ENCODE peak calls at places on chromosomes 6 and 20, in seven cellular contexts. G is fibroblast of pulmonary artery, A is hepatocyte, Q is mammary epithelial cell, Z is astrocyte of the cerebellum, U is WERI-Rb-1, J is cardiac muscle cell. D is an unnamed sample.

GRCh38 chr6:149028767-149029405 is 282.1 kb downstream of the UST start:
- DNase-seq in G (peak), A (peak), Q (peak), Z (peak), U (peak), J (peak), D (peak)

GRCh38 chr20:2289475-2289874 is 6.3 kb upstream of the TGM3 start:
- DNase-seq in G (no peak), A (no peak), Q (no peak), Z (no peak), U (no peak), J (peak), D (no peak)

GRCh38 chr6:5053038-5053437 is 32.1 kb upstream of the PPP1R3G start:
- DNase-seq in G (peak), A (no peak), Q (no peak), Z (no peak), U (no peak), J (no peak), D (no peak)

GRCh38 chr20:10670521-10671220 is 3.1 kb downstream of the JAG1 start:
- DNase-seq in G (no peak), A (no peak), Q (no peak), Z (no peak), U (peak), J (peak), D (no peak)

GRCh38 chr6:155455766-155456165 is at the start of gene NOX3:
- DNase-seq in G (no peak), A (no peak), Q (peak), Z (no peak), U (no peak), J (no peak), D (no peak)

GRCh38 chr20:59808729-59809381 is 124.6 kb downstream of the SYCP2 start:
- DNase-seq in G (no peak), A (no peak), Q (no peak), Z (no peak), U (no peak), J (no peak), D (no peak)

GRCh38 chr20:1322511-1323245 is 6.3 kb downstream of the SDCBP2 start:
- DNase-seq in G (peak), A (peak), Q (peak), Z (peak), U (no peak), J (no peak), D (no peak)

GRCh38 chr6:193773-194310 is 98.4 kb upstream of the DUSP22 start:
- DNase-seq in G (no peak), A (no peak), Q (no peak), Z (no peak), U (peak), J (no peak), D (no peak)

GRCh38 chr6:6711832-6712231 is 123.3 kb downstream of the LY86 start:
- DNase-seq in G (no peak), A (no peak), Q (no peak), Z (no peak), U (no peak), J (no peak), D (no peak)

GRCh38 chr6:5626727-5627426 is 365.6 kb downstream of the FARS2 start:
- DNase-seq in G (no peak), A (no peak), Q (no peak), Z (no peak), U (no peak), J (no peak), D (no peak)

GRCh38 chr20:12700701-12701100 is 308.1 kb upstream of the SPTLC3 start:
- DNase-seq in G (no peak), A (no peak), Q (no peak), Z (no peak), U (no peak), J (no peak), D (no peak)

GRCh38 chr20:37992802-37993538 is 40.3 kb downstream of the TTI1 start:
- DNase-seq in G (peak), A (peak), Q (peak), Z (peak), U (peak), J (peak), D (peak)

GRCh38 chr6:133262804-133263203 is 21.6 kb downstream of the EYA4 start:
- DNase-seq in G (no peak), A (no peak), Q (no peak), Z (no peak), U (no peak), J (no peak), D (no peak)

GRCh38 chr6:50602191-50602810 is 111.0 kb upstream of the TFAP2D start:
- DNase-seq in G (peak), A (peak), Q (peak), Z (peak), U (peak), J (peak), D (peak)

GRCh38 chr6:84618836-84619235 is 145.6 kb downstream of the TBX18 start:
- DNase-seq in G (peak), A (no peak), Q (no peak), Z (peak), U (peak), J (peak), D (no peak)

GRCh38 chr6:107578642-107579332 is 88.9 kb downstream of the SOBP start:
- DNase-seq in G (no peak), A (no peak), Q (no peak), Z (no peak), U (peak), J (no peak), D (no peak)

GRCh38 chr6:53032853-53033252 is 32.4 kb upstream of the FBXO9 start:
- DNase-seq in G (peak), A (no peak), Q (no peak), Z (no peak), U (no peak), J (no peak), D (no peak)

GRCh38 chr20:32925481-32926196 is 66.9 kb downstream of the EFCAB8 start:
- DNase-seq in G (no peak), A (no peak), Q (no peak), Z (no peak), U (no peak), J (no peak), D (no peak)

GRCh38 chr6:167293590-167294091 is 2.5 kb downstream of the UNC93A start:
- DNase-seq in G (no peak), A (no peak), Q (no peak), Z (no peak), U (no peak), J (no peak), D (no peak)

GRCh38 chr20:58869662-58870227 is 17.2 kb downstream of the GNAS start:
- DNase-seq in G (no peak), A (no peak), Q (no peak), Z (no peak), U (peak), J (no peak), D (no peak)

GRCh38 chr6:169370054-169370453 is 116.4 kb upstream of the THBS2 start:
- DNase-seq in G (no peak), A (no peak), Q (peak), Z (no peak), U (no peak), J (no peak), D (no peak)

GRCh38 chr6:140041056-140041455 is 666.6 kb upstream of the CITED2 start:
- DNase-seq in G (no peak), A (no peak), Q (no peak), Z (peak), U (no peak), J (no peak), D (no peak)

GRCh38 chr6:168496932-168497331 is 55.9 kb downstream of the SMOC2 start:
- DNase-seq in G (no peak), A (no peak), Q (no peak), Z (no peak), U (no peak), J (no peak), D (no peak)

GRCh38 chr6:32369678-32370077 is 2.0 kb downstream of the TSBP1 start:
- DNase-seq in G (peak), A (no peak), Q (peak), Z (peak), U (no peak), J (no peak), D (peak)

GRCh38 chr6:40922281-40922680 is 116.7 kb downstream of the UNC5CL start:
- DNase-seq in G (no peak), A (no peak), Q (peak), Z (no peak), U (no peak), J (no peak), D (no peak)

GRCh38 chr20:58308680-58309527 is 611 bp upstream of the RAB22A start:
- DNase-seq in G (peak), A (peak), Q (peak), Z (no peak), U (no peak), J (peak), D (no peak)

GRCh38 chr6:20647585-20647984 is 113.3 kb downstream of the CDKAL1 start:
- DNase-seq in G (no peak), A (no peak), Q (no peak), Z (no peak), U (no peak), J (no peak), D (no peak)

GRCh38 chr6:3687847-3688246 is 63.7 kb downstream of the PXDC1 start:
- DNase-seq in G (no peak), A (no peak), Q (no peak), Z (no peak), U (no peak), J (no peak), D (no peak)

GRCh38 chr20:953742-954141 is 37.6 kb upstream of the ANGPT4 start:
- DNase-seq in G (no peak), A (no peak), Q (no peak), Z (no peak), U (no peak), J (peak), D (no peak)

GRCh38 chr20:44248420-44248759 is 1.3 kb downstream of the GDAP1L1 start:
- DNase-seq in G (no peak), A (no peak), Q (no peak), Z (no peak), U (no peak), J (no peak), D (no peak)

GRCh38 chr20:44245977-44246376 is 1.1 kb upstream of the GDAP1L1 start:
- DNase-seq in G (no peak), A (no peak), Q (no peak), Z (no peak), U (no peak), J (no peak), D (no peak)

GRCh38 chr20:44247131-44247571 is at the start of gene GDAP1L1:
- DNase-seq in G (no peak), A (peak), Q (no peak), Z (no peak), U (peak), J (peak), D (no peak)

GRCh38 chr20:44251284-44251683 is 4.2 kb downstream of the GDAP1L1 start:
- DNase-seq in G (no peak), A (no peak), Q (no peak), Z (no peak), U (no peak), J (no peak), D (no peak)

GRCh38 chr20:44247676-44248419 is 740 bp downstream of the GDAP1L1 start:
- DNase-seq in G (peak), A (peak), Q (peak), Z (peak), U (no peak), J (peak), D (peak)
- TF ChIP-seq CTCF in G (peak), A (peak), Q (peak), Z (peak), U (peak), J (peak), D (peak)

GRCh38 chr20:43534791-43535350 is 24.0 kb upstream of the SGK2 start:
- DNase-seq in G (no peak), A (no peak), Q (no peak), Z (no peak), U (no peak), J (no peak), D (no peak)

GRCh38 chr20:43536041-43536816 is 22.6 kb upstream of the SGK2 start:
- DNase-seq in G (no peak), A (no peak), Q (no peak), Z (no peak), U (no peak), J (no peak), D (no peak)

GRCh38 chr20:43535370-43536004 is 23.3 kb upstream of the SGK2 start:
- DNase-seq in G (no peak), A (no peak), Q (no peak), Z (no peak), U (no peak), J (no peak), D (no peak)

GRCh38 chr20:43537921-43538854 is 20.6 kb upstream of the SGK2 start:
- DNase-seq in G (peak), A (peak), Q (peak), Z (peak), U (peak), J (peak), D (no peak)

GRCh38 chr20:43536817-43537440 is 21.9 kb upstream of the SGK2 start:
- DNase-seq in G (peak), A (no peak), Q (no peak), Z (no peak), U (no peak), J (no peak), D (no peak)
- H3K4me3 ChIP-seq in G (no peak), A (no peak), Q (no peak), Z (no peak), U (no peak), J (no peak), D (no peak)

GRCh38 chr20:62208805-62209755 is 11.0 kb downstream of the HRH3 start:
- DNase-seq in G (peak), A (no peak), Q (peak), Z (no peak), U (no peak), J (peak), D (no peak)
- TF ChIP-seq CTCF in G (no peak), A (no peak), Q (peak), Z (no peak), U (peak), J (peak), D (peak)

DNA sequence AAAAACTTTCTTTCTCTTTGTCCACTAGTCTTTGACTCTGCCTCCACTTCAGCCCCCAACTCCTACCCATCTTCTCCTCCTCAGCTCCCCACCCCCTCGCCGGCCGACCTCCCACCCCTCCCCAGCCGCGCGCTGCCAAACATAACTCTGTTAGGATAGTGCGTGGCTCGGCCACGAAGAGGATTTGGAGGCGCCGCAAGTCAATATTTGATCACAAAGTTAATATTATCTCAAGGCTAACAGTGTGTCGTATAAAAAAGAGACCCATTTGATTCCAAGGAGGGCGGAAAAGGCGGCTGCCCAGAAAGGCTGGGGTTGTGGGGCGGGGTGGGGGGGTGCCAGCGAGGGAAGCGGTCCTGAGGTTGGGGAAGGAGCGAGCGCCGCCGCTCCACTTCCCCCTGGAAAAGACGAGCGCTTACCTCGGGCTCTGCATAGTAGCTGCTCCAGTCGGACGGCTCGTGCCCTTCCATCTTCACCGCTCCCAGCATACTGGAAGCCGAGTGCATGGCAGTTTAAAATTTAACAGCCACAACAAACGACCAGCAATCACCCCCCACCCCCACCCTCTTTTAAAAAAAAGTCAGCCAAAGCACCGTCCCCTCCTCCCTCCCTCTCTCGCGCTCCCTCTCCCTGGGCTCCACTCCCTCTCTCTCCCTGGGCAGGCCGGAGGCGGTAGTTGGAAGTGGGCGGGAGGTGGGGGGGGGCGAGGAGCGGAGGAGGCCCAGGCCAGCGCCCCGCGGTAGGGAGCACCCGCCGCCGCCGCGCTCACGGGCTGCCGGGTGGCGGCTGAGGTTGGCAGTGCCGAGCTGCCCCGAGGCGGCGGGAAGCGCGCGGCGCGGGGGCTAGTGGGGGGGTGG is at the start of gene FOXA2:
- DNase-seq in G (no peak), A (peak), Q (no peak), Z (no peak), U (no peak), J (peak), D (no peak)
- H3K4me3 ChIP-seq in G (no peak), A (peak), Q (peak), Z (no peak), U (no peak), J (peak), D (no peak)

GRCh38 chr6:159042824-159043181 is 2.0 kb downstream of the TAGAP start:
- DNase-seq in G (no peak), A (no peak), Q (no peak), Z (no peak), U (no peak), J (no peak), D (no peak)
- TF ChIP-seq CTCF in G (no peak), A (no peak), Q (no peak), Z (no peak), U (no peak), J (no peak), D (no peak)

GRCh38 chr20:34112600-34113061 is 588 bp upstream of the EIF2S2 start:
- DNase-seq in G (peak), A (no peak), Q (no peak), Z (peak), U (peak), J (peak), D (no peak)

GRCh38 chr20:34109442-34109841 is 2.6 kb downstream of the EIF2S2 start:
- DNase-seq in G (no peak), A (no peak), Q (no peak), Z (no peak), U (no peak), J (no peak), D (no peak)

GRCh38 chr20:34111057-34111711 is 859 bp downstream of the EIF2S2 start:
- DNase-seq in G (peak), A (peak), Q (peak), Z (peak), U (no peak), J (peak), D (no peak)

GRCh38 chr20:34110025-34111013 is 1.7 kb downstream of the EIF2S2 start:
- DNase-seq in G (peak), A (no peak), Q (no peak), Z (no peak), U (no peak), J (no peak), D (no peak)

DNA sequence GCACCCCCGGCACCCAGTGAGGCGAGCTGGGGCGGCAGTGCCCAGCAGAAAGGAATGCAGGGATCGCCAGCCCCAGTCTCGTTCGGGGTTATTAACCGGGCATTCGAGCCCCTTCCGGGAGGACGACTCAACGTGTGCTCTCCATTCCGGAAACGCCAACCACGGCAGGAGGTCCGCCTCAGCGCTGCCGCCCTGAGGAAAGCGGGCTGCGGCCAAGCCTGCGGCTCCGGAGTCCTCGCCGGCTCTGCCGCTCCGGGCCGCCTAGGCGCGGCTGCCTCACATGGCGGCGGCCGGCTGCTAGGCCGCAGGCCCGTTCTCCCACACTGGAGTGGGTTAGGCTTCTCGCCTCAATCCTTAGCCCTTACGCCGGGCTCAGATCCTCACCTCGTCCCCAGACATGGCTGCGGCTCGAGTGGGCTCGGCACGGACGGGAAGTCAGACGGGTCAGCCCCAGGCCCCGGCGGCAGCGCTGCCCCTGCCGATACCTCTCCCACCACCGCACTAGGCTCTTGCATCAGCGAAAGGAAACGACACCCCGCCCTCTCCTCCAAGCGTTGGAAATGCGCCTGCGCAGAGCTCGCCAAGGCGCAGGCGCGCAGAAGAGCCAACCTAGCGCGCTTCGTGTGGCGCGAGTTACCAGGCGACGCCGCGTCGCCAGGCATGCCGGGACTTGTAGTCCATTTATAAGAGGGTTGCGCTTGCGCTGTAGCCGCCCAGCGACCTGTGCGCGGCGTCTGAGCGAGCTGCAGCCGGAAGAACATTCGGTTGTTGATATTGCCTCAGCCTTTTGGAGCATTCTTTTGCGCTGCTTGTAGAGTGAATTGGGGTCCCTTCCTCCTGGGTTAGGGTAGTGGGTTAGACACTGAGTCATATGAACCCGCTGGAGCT is at the start of gene EIF2S2:
- DNase-seq in G (peak), A (peak), Q (peak), Z (peak), U (peak), J (peak), D (peak)
- H3K4me3 ChIP-seq in G (peak), A (peak), Q (peak), Z (peak), U (peak), J (peak), D (peak)